ENCODE peak calls at places on chromosomes 6 and 20, in four cellular contexts. P, B, C and Q are unnamed samples.
A peak's percentile ranks its signal among the peaks of the same experiment; 100 is the strongest.

GRCh38 chr20:5859611-5860010 is 90.7 kb downstream of the TRMT6 start:
- DNase-seq in P (no peak), B (no peak), C (no peak), Q (no peak)

GRCh38 chr6:66896415-66896814 is 1189.4 kb upstream of the EYS start:
- DNase-seq in P (no peak), B (no peak), C (no peak), Q (no peak)

GRCh38 chr6:155272353-155273222 is 8.8 kb downstream of the CLDN20 start:
- DNase-seq in P (no peak), B (no peak), C (no peak), Q (no peak)

GRCh38 chr6:71410164-71410566 is 121.6 kb downstream of the OGFRL1 start:
- DNase-seq in P (no peak), B (no peak), C (no peak), Q (no peak)

GRCh38 chr20:14178952-14179351 is 158.5 kb downstream of the FLRT3 start:
- DNase-seq in P (no peak), B (no peak), C (no peak), Q (no peak)

GRCh38 chr20:44247676-44248419 is 740 bp downstream of the GDAP1L1 start:
- DNase-seq in P (peak; percentile 91), B (peak; percentile 91), C (peak; percentile 96), Q (peak; percentile 69)

GRCh38 chr6:148518371-148519156 is 175.9 kb downstream of the SASH1 start:
- DNase-seq in P (no peak), B (no peak), C (no peak), Q (no peak)

GRCh38 chr6:30103630-30104179 is 9.2 kb downstream of the TRIM31 start:
- DNase-seq in P (no peak), B (no peak), C (peak; percentile 58), Q (no peak)

GRCh38 chr6:30842754-30843610 is 41.3 kb upstream of the DDR1 start:
- DNase-seq in P (no peak), B (no peak), C (no peak), Q (no peak)

GRCh38 chr6:4399656-4400055 is 264.3 kb upstream of the ECI2 start:
- DNase-seq in P (no peak), B (no peak), C (no peak), Q (no peak)

GRCh38 chr6:35391240-35391968 is 49.0 kb downstream of the PPARD start:
- DNase-seq in P (no peak), B (no peak), C (no peak), Q (no peak)

GRCh38 chr6:18302561-18303439 is 38.5 kb upstream of the DEK start:
- DNase-seq in P (no peak), B (no peak), C (no peak), Q (no peak)

GRCh38 chr6:4308354-4308753 is 173.0 kb upstream of the ECI2 start:
- DNase-seq in P (no peak), B (no peak), C (no peak), Q (no peak)

GRCh38 chr20:31835554-31835953 is 9.8 kb downstream of the FOXS1 start:
- DNase-seq in P (no peak), B (no peak), C (no peak), Q (no peak)

GRCh38 chr6:156902782-156903181 is 125.6 kb downstream of the ARID1B start:
- DNase-seq in P (no peak), B (no peak), C (no peak), Q (no peak)

GRCh38 chr6:155623450-155624178 is 168.0 kb upstream of the NOX3 start:
- DNase-seq in P (no peak), B (no peak), C (no peak), Q (no peak)

GRCh38 chr6:42453649-42454427 is 2.1 kb upstream of the TRERF1 start:
- DNase-seq in P (peak; percentile 62), B (no peak), C (peak; percentile 67), Q (peak; percentile 43)

GRCh38 chr6:9921366-9921765 is 493.5 kb downstream of the TFAP2A start:
- DNase-seq in P (no peak), B (no peak), C (no peak), Q (no peak)

GRCh38 chr6:116221067-116221466 is 32.8 kb downstream of the TSPYL4 start:
- DNase-seq in P (no peak), B (no peak), C (no peak), Q (no peak)

GRCh38 chr20:3797226-3797545 is 1.1 kb downstream of the CDC25B start:
- DNase-seq in P (no peak), B (no peak), C (no peak), Q (peak; percentile 10)

GRCh38 chr6:74991573-74992332 is 214.1 kb downstream of the COL12A1 start:
- DNase-seq in P (no peak), B (no peak), C (no peak), Q (no peak)

GRCh38 chr6:134105903-134106302 is 53.5 kb upstream of the SLC2A12 start:
- DNase-seq in P (no peak), B (no peak), C (no peak), Q (no peak)

GRCh38 chr6:162459985-162460384 is 267.6 kb downstream of the PRKN start:
- DNase-seq in P (no peak), B (no peak), C (no peak), Q (no peak)
- TF ChIP-seq TEAD4 in P (no peak), B (no peak), C (no peak), Q (no peak)

GRCh38 chr20:62734881-62735280 is 26.2 kb downstream of the NTSR1 start:
- DNase-seq in P (no peak), B (no peak), C (no peak), Q (no peak)

GRCh38 chr20:62736026-62736406 is 27.4 kb downstream of the NTSR1 start:
- DNase-seq in P (no peak), B (no peak), C (no peak), Q (no peak)

GRCh38 chr20:62736407-62737071 is 27.9 kb downstream of the NTSR1 start:
- DNase-seq in P (peak; percentile 29), B (no peak), C (no peak), Q (no peak)

GRCh38 chr20:62734336-62734735 is 25.7 kb downstream of the NTSR1 start:
- DNase-seq in P (no peak), B (no peak), C (no peak), Q (no peak)

GRCh38 chr20:62735331-62735821 is 26.7 kb downstream of the NTSR1 start:
- DNase-seq in P (no peak), B (peak; percentile 50), C (no peak), Q (no peak)
- TF ChIP-seq TEAD4 in P (no peak), B (no peak), C (no peak), Q (no peak)

DNA sequence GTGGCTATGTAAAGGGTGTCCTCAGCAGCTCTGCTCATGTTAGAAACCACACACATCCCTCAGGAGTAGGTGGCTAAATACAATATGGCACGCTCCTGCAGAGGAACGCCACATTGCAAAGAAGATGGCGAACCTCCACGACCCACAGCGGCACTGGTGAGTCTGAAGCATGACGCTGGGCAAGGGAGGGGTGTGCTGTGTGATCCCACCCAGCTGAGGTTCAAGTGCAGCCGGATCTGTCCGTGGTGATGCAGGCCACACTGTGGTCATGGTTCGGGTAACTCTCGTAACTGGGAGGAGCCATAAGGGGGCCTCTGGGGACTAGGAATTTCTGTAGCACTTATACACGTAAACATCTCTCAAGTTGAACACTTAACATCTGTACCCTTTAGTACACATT is 23.4 kb upstream of the APMAP start:
- DNase-seq in P (no peak), B (no peak), C (no peak), Q (no peak)
- TF ChIP-seq TEAD4 in P (no peak), B (no peak), C (no peak), Q (no peak)

GRCh38 chr6:40961831-40962230 is 77.2 kb downstream of the UNC5CL start:
- DNase-seq in P (no peak), B (no peak), C (no peak), Q (no peak)

GRCh38 chr6:40959781-40960327 is 79.2 kb downstream of the UNC5CL start:
- DNase-seq in P (no peak), B (no peak), C (no peak), Q (no peak)

GRCh38 chr6:40962241-40962640 is 76.8 kb downstream of the UNC5CL start:
- DNase-seq in P (no peak), B (no peak), C (no peak), Q (no peak)

GRCh38 chr6:40963019-40963418 is 76.0 kb downstream of the UNC5CL start:
- DNase-seq in P (no peak), B (no peak), C (no peak), Q (no peak)

GRCh38 chr6:40960784-40961430 is 78.1 kb downstream of the UNC5CL start:
- DNase-seq in P (no peak), B (no peak), C (no peak), Q (no peak)
- TF ChIP-seq TEAD4 in P (no peak), B (no peak), C (no peak), Q (no peak)